ENCODE peak calls at places on chromosome 21, in four cellular contexts. X, U, Z and D are unnamed samples.
A peak's percentile ranks its signal among the peaks of the same experiment; 100 is the strongest.

GRCh38 chr21:44984792-44985440 is 45.1 kb downstream of the SLX9 start:
- DNase-seq in U (no peak), X (no peak), Z (no peak), D (no peak)

GRCh38 chr21:33552093-33552998 is 9.5 kb downstream of the SON start:
- DNase-seq in X (no peak), Z (no peak), U (no peak), D (no peak)

GRCh38 chr21:43824883-43825609 is 35.7 kb downstream of the RRP1 start:
- DNase-seq in Z (no peak), U (no peak), X (no peak), D (no peak)

GRCh38 chr21:32728455-32729237 is 833 bp upstream of the SYNJ1 start:
- DNase-seq in X (no peak), Z (no peak), U (no peak), D (no peak)

GRCh38 chr21:34034369-34035014 is 38.9 kb upstream of the MRPS6 start:
- DNase-seq in U (no peak), Z (no peak), X (no peak), D (no peak)

GRCh38 chr21:17813353-17813752 is 5.8 kb downstream of the C21orf91 start:
- DNase-seq in X (no peak), U (no peak), Z (no peak), D (no peak)

GRCh38 chr21:33884361-33885157 is 31.0 kb downstream of the ATP5PO start:
- DNase-seq in Z (no peak), U (no peak), X (no peak), D (no peak)

GRCh38 chr21:33078907-33079582 is 9.1 kb downstream of the OLIG1 start:
- DNase-seq in X (no peak), Z (peak; percentile 88), U (peak; percentile 70), D (no peak)

GRCh38 chr21:35359076-35359475 is 310.0 kb upstream of the RUNX1 start:
- DNase-seq in X (no peak), Z (no peak), U (no peak), D (no peak)

GRCh38 chr21:33273044-33273443 is 6.9 kb downstream of the IL10RB start:
- DNase-seq in U (no peak), Z (no peak), X (no peak), D (no peak)

GRCh38 chr21:33871171-33871570 is 44.4 kb downstream of the ATP5PO start:
- DNase-seq in X (no peak), Z (no peak), U (no peak), D (no peak)

GRCh38 chr21:35084869-35085268 is 35.8 kb upstream of the RUNX1 start:
- DNase-seq in X (no peak), Z (no peak), U (no peak), D (no peak)

GRCh38 chr21:37045556-37045955 is 27.3 kb downstream of the PIGP start:
- DNase-seq in Z (no peak), X (no peak), U (no peak), D (no peak)

GRCh38 chr21:38804617-38805281 is 980 bp upstream of the ETS2 start:
- DNase-seq in Z (no peak), U (peak; percentile 40), X (no peak), D (no peak)

GRCh38 chr21:27450216-27450615 is 483.3 kb upstream of the ADAMTS5 start:
- DNase-seq in U (no peak), X (no peak), Z (no peak), D (no peak)

GRCh38 chr21:28608646-28609045 is 384.0 kb downstream of the LTN1 start:
- DNase-seq in Z (no peak), X (no peak), U (no peak), D (no peak)

GRCh38 chr21:38351961-38352521 is 95.2 kb downstream of the KCNJ15 start:
- DNase-seq in X (peak; percentile 33), Z (no peak), U (no peak), D (peak; percentile 63)

GRCh38 chr21:38679531-38679930 is 126.2 kb upstream of the ETS2 start:
- DNase-seq in X (no peak), Z (peak; percentile 9), U (no peak), D (no peak)

GRCh38 chr21:33801424-33802405 is 113.9 kb downstream of the ATP5PO start:
- DNase-seq in U (peak; percentile 44), X (no peak), Z (no peak), D (no peak)

GRCh38 chr21:20720623-20721022 is 277.6 kb upstream of the NCAM2 start:
- DNase-seq in Z (no peak), X (no peak), U (no peak), D (no peak)

GRCh38 chr21:30962013-30962412 is 76.3 kb downstream of the KRTAP19-8 start:
- DNase-seq in Z (no peak), X (no peak), U (no peak), D (peak; percentile 11)

GRCh38 chr21:26280715-26281310 is 110.2 kb upstream of the APP start:
- DNase-seq in Z (no peak), U (no peak), X (no peak), D (no peak)
- TF ChIP-seq ZNF274 in Z (no peak), U (no peak), X (no peak), D (no peak)

GRCh38 chr21:46191257-46191685 is 7.0 kb upstream of the SPATC1L start:
- DNase-seq in X (no peak), Z (no peak), U (no peak), D (no peak)
- H3K9ac ChIP-seq in X (no peak overlapping the region), Z (no peak overlapping the region), U (no peak overlapping the region), D (peak overlapping the region; percentile 33)

GRCh38 chr21:15809065-15809464 is 79.3 kb downstream of the USP25 start:
- DNase-seq in Z (no peak), U (no peak), X (no peak), D (no peak)
- TF ChIP-seq ZNF274 in Z (no peak), U (no peak), X (no peak), D (no peak)

GRCh38 chr21:42653492-42654061 is at the start of gene PDE9A:
- DNase-seq in X (no peak), Z (no peak), U (no peak), D (no peak)

GRCh38 chr21:42655797-42656770 is 2.7 kb downstream of the PDE9A start:
- DNase-seq in Z (no peak), X (no peak), U (no peak), D (no peak)

GRCh38 chr21:42656872-42657271 is 3.5 kb downstream of the PDE9A start:
- DNase-seq in U (no peak), Z (no peak), X (no peak), D (no peak)

GRCh38 chr21:42654179-42654912 is 925 bp downstream of the PDE9A start:
- DNase-seq in X (no peak), U (no peak), Z (no peak), D (no peak)

DNA sequence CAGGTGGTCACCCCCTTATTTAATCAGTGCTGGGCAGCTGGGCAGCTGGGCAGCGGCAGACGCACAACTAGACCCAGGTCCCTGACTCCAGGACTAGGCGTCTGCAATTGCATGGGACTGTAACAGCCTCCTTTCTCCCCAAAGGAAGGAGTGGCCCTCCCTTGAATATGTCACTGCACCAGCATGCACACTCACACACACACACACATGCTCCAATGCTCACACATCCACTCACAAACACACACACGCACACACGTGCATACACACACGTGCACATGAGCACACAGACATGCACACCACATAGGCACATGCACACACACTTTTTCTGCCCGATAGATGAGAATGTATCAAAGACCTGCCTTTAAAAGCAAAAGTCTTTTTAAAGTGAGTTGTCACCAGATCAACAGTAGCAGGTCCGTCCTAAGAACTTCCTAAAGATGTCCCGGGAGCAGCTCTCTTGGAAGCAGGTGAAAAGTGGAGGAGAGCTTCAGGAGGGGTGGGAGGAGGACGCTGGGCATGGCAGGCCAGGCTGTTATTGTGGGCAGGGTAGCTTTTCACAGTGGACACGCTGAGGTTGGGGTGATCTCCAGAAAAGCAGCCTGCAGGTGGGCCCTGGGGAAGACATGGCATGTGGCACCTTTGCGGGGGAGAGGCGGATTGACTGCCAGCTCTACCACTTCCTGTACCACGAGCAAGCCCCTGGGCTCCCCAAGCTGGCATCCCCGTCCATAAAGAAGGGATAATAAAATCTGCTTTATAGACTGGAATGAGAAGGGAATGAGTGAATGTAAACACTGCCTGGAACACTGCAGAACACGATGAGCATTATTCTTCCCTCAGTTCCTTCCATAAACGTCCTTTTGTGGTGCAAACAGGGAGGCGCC is 1.7 kb downstream of the PDE9A start:
- DNase-seq in X (no peak), U (no peak), Z (no peak), D (no peak)
- H3K9ac ChIP-seq in X (no peak overlapping the region), U (peak overlapping the region; percentile 72), Z (no peak overlapping the region), D (peak overlapping the region; percentile 81)